ENCODE peak calls at places on chromosomes 3 and 15, in four cellular contexts. M, T, G and R are unnamed samples.

GRCh38 chr3:94162700-94163099 is 99.8 kb downstream of the NSUN3 start:
- DNase-seq in M (no peak), T (peak), G (peak), R (no peak)

GRCh38 chr3:59563072-59563605 is 513.3 kb upstream of the CFAP20DC start:
- DNase-seq in M (no peak), T (no peak), G (no peak), R (no peak)

GRCh38 chr3:1118074-1118473 is 25.2 kb downstream of the CNTN6 start:
- DNase-seq in M (no peak), T (no peak), G (no peak), R (no peak)

GRCh38 chr3:78845605-78846004 is 922.2 kb downstream of the ROBO1 start:
- DNase-seq in M (no peak), T (no peak), G (no peak), R (no peak)

GRCh38 chr15:60419752-60420151 is 22.0 kb upstream of the ANXA2 start:
- DNase-seq in M (no peak), T (no peak), G (no peak), R (no peak)

GRCh38 chr3:195869413-195870001 is 38.8 kb downstream of the TNK2 start:
- DNase-seq in M (no peak), T (no peak), G (no peak), R (no peak)

GRCh38 chr3:69541823-69542264 is 156.0 kb upstream of the FRMD4B start:
- DNase-seq in M (no peak), T (no peak), G (no peak), R (peak)

GRCh38 chr3:121735047-121735696 is 14.4 kb downstream of the GOLGB1 start:
- DNase-seq in M (peak), T (no peak), G (no peak), R (no peak)

GRCh38 chr15:56298723-56299122 is 55.0 kb upstream of the RFX7 start:
- DNase-seq in M (no peak), T (no peak), G (no peak), R (no peak)

GRCh38 chr3:195821403-195822130 is 9.8 kb upstream of the MUC4 start:
- DNase-seq in M (no peak), T (no peak), G (no peak), R (no peak)

GRCh38 chr3:45772341-45773035 is 23.8 kb downstream of the SLC6A20 start:
- DNase-seq in M (no peak), T (no peak), G (no peak), R (no peak)

GRCh38 chr3:142088522-142088921 is 60.8 kb downstream of the TFDP2 start:
- DNase-seq in M (no peak), T (no peak), G (peak), R (no peak)

GRCh38 chr15:79896634-79897379 is at the start of gene MTHFS:
- DNase-seq in M (no peak), T (peak), G (peak), R (peak)

GRCh38 chr3:188734395-188734794 is 437.4 kb upstream of the TPRG1 start:
- DNase-seq in M (no peak), T (no peak), G (no peak), R (no peak)

GRCh38 chr3:123760817-123761216 is 123.3 kb downstream of the MYLK start:
- DNase-seq in M (no peak), T (no peak), G (no peak), R (no peak)

GRCh38 chr3:270688-271087 is 74.1 kb downstream of the CHL1 start:
- DNase-seq in M (no peak), T (no peak), G (no peak), R (no peak)

GRCh38 chr3:186640473-186640818 is 247 bp downstream of the FETUB start:
- DNase-seq in M (no peak), T (no peak), G (no peak), R (no peak)

GRCh38 chr15:52351206-52351907 is 55.8 kb upstream of the MYO5C start:
- DNase-seq in M (no peak), T (no peak), G (no peak), R (no peak)

GRCh38 chr3:105997800-105998526 is 129.2 kb upstream of the CBLB start:
- DNase-seq in M (no peak), T (peak), G (no peak), R (no peak)

GRCh38 chr15:69450968-69451695 is 1.5 kb upstream of the RPLP1 start:
- DNase-seq in M (no peak), T (peak), G (peak), R (no peak)

GRCh38 chr3:56812749-56813655 is 11.3 kb upstream of the ARHGEF3 start:
- DNase-seq in M (no peak), T (no peak), G (no peak), R (no peak)

GRCh38 chr3:196868297-196868661 is 559 bp downstream of the SENP5 start:
- DNase-seq in M (no peak), T (peak), G (peak), R (peak)

GRCh38 chr15:27418729-27419128 is 447.7 kb downstream of the GABRG3 start:
- DNase-seq in M (no peak), T (no peak), G (no peak), R (peak)

GRCh38 chr3:79947469-79947868 is 179.7 kb upstream of the ROBO1 start:
- DNase-seq in M (no peak), T (no peak), G (no peak), R (no peak)

GRCh38 chr3:149969110-149969944 is 1.4 kb downstream of the PFN2 start:
- DNase-seq in M (no peak), T (peak), G (peak), R (peak)

GRCh38 chr15:90160781-90161727 is 40.1 kb upstream of the SEMA4B start:
- DNase-seq in M (no peak), T (no peak), G (peak), R (peak)

GRCh38 chr3:136277634-136278033 is 27.5 kb downstream of the PCCB start:
- DNase-seq in M (no peak), T (no peak), G (no peak), R (peak)

GRCh38 chr3:114121996-114122709 is 56.7 kb downstream of the DRD3 start:
- DNase-seq in M (no peak), T (no peak), G (no peak), R (no peak)

DNA sequence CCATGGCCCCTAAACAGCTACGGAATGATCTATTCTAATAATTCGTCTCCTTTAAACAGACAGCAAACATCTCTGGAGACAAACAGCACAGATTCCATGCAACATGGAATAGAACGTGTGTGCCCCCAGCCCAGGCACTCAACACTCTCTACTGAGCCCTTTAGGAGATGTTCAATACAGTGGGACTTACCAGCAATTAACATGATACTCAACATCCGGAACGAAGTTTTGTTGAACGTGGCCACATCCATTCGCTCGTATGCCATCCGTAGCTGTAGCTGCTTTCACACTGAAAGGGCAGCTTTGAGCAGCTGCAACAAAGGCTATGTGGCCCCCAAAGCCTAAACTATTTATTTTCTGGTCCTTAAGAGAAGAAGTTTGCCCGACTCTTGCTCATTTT is 3.5 kb downstream of the ADAMTS17 start:
- DNase-seq in M (no peak), T (no peak), G (no peak), R (no peak)
- TF ChIP-seq NR2C2 in M (no peak), T (no peak), G (no peak), R (no peak)

GRCh38 chr15:42832577-42832976 is 88.0 kb downstream of the TTBK2 start:
- DNase-seq in M (no peak), T (no peak), G (no peak), R (no peak)
- TF ChIP-seq NR2C2 in M (no peak), T (no peak), G (no peak), R (no peak)

GRCh38 chr3:64351713-64352595 is 126.7 kb upstream of the PRICKLE2 start:
- DNase-seq in M (no peak), T (no peak), G (no peak), R (no peak)

GRCh38 chr3:64353256-64353655 is 128.0 kb upstream of the PRICKLE2 start:
- DNase-seq in M (no peak), T (no peak), G (no peak), R (no peak)

GRCh38 chr3:64354956-64355355 is 129.7 kb upstream of the PRICKLE2 start:
- DNase-seq in M (no peak), T (no peak), G (no peak), R (no peak)

GRCh38 chr3:64354221-64354620 is 129.0 kb upstream of the PRICKLE2 start:
- DNase-seq in M (no peak), T (no peak), G (no peak), R (no peak)

GRCh38 chr3:64352596-64352989 is 127.3 kb upstream of the PRICKLE2 start:
- DNase-seq in M (no peak), T (no peak), G (no peak), R (no peak)
- TF ChIP-seq NR2C2 in M (no peak), T (no peak), G (no peak), R (no peak)

DNA sequence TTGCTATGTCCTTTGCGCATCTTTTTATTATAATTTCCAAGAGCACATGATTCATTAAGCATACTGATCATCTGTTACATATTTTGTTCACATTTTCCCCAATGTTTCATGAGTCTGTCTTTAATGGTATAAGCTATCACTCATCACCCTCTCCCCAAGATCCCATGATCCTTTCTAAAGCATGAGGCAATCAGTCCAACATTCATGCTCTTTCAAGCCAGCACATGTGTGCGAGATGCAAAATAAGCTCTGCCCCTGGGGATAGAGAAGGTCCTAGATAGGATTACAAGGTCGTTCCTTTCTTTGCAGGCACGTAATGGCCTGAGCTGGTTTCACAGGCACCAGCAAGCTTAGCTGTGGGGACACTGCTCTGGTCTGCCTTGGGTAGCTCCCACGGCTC is 32.2 kb upstream of the B3GNT5 start:
- DNase-seq in M (no peak), T (no peak), G (no peak), R (no peak)
- TF ChIP-seq NR2C2 in M (no peak), T (no peak), G (no peak), R (no peak)

GRCh38 chr3:98901465-98902174 is at the start of gene DCBLD2:
- DNase-seq in M (peak), T (peak), G (peak), R (peak)
- TF ChIP-seq NR2C2 in M (no peak), T (no peak), G (peak), R (no peak)

GRCh38 chr3:16467368-16467767 is 46.1 kb downstream of the RFTN1 start:
- DNase-seq in M (peak), T (no peak), G (no peak), R (no peak)
- TF ChIP-seq NR2C2 in M (no peak), T (no peak), G (no peak), R (no peak)

DNA sequence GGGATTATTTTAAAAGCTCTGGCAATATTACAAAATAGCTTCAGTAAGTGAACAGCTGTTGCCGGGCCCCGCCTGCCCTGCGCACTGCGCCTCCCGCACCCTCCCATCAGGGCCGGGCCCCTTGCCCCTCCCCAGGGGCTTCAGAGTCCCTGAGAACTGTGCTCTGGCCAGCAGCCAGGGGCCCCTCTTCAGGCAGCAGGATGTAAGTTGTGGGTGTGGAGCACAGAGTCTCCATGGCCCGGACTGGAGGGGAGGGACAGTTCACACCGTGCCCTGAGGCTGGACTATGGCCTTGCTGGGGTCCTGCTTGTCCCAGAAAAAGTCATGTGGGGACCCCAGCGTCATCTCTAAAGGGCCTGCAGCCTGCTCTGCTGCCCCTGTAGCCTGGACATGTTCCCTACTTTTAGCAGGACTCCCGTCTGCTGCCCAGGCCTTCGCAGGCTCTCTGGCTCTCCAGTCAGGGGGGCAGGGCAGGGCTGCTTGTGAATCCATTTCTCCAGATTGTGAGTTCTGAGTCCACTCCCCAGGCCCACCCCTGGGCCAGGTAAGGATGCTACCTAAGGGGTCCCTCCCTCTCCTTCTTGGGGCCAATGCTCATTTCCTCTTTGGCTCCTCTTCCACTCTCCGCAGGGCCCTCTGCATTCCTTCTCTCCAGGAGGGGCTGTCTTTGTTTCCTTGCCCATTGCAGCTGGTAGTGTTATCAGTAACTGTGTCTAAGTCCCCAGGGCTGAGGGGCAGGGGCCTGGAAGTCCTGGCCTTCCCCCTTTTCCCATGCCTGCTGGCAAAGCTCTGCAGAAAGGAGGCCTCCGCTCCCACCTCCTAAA is 12.8 kb upstream of the CACNA2D2 start:
- DNase-seq in M (no peak), T (peak), G (peak), R (peak)
- TF ChIP-seq NR2C2 in M (no peak), T (no peak), G (no peak), R (no peak)

DNA sequence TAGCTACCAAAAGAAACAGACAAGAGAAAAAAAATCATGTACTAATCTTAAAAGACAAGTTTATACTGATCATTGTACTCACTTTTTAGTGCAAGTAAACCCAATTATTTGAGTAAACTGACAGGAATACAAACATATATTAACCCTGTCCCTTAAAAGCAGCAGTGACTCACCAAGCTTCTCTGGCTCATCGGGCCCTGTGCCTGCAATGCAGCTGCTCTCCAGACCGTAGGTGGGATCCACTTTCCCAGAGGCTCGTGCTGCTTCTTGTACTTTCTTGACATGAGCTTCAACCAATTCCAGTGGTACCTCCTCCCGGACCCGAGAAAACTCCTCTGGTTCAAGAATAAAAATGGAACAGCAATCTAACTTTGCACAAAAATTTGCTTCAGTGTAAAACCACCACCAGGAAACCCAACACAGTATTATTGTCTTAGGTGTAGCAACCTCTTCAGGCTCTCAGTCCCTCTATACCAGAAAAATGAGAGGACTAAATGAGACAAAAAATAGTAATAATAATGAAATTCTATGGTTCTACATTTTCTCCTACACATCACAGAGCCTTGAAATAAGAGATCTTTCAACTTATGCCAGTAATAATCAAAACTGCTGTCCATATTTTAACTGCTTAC is 82.6 kb upstream of the CSPG5 start:
- DNase-seq in M (no peak), T (peak), G (no peak), R (no peak)
- TF ChIP-seq NR2C2 in M (no peak), T (no peak), G (no peak), R (no peak)

DNA sequence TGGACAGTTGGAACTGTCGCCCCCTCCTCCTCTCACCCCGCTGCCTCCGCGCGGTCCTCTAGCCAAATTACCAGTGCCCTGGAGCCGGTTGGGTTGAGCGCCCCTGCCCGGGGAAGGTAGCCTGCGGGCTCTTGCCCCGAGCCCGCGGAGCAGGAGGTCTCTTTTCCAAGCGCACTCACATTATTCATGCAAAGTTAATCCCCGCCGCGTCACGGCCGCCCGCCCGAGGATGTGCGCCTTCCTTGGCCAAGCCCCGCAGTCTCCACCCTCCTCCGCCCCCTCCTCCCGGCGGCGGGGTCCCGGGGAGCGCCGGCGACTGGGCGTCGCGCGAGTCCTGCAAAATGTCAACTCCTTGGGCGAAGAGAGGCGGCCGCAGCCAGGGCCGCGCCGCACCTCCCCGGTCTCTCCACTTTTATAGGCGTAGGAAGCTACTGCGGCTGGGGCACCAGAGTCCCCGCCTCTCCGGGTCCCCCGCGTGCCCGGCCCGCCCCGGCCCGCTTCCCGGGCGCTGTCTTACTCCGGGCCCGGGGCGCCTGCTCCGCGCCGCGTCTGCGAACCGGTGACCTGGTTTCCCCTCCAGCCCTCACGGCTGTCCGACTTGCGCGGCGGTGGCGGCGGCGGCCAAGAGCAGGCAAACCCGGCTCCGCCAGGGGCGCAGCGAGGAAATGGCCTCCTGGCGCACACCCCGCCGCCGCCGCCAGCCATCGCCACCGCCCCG is at the start of gene THRB:
- DNase-seq in M (no peak), T (peak), G (peak), R (peak)
- TF ChIP-seq NR2C2 in M (no peak), T (peak), G (no peak), R (no peak)